ENCODE peak calls at places on chromosomes 5 and 9, in four cellular contexts. One of them, this sample, is unnamed.

GRCh38 chr5:107542831-107543231 is 127.9 kb downstream of the EFNA5 start:
- DNase-seq in HL-60: no peak
- DNase-seq in central memory CD4-positive, alpha-beta T cell: no peak
- DNase-seq in naive thymus-derived CD8-positive, alpha-beta T cell: no peak
- DNase-seq in this sample: no peak

GRCh38 chr9:82957526-82958379 is 105.2 kb downstream of the RASEF start:
- DNase-seq in HL-60: no peak
- DNase-seq in central memory CD4-positive, alpha-beta T cell: no peak
- DNase-seq in naive thymus-derived CD8-positive, alpha-beta T cell: no peak
- DNase-seq in this sample: peak

GRCh38 chr5:157959355-157959754 is 100.4 kb upstream of the CLINT1 start:
- DNase-seq in HL-60: no peak
- DNase-seq in central memory CD4-positive, alpha-beta T cell: no peak
- DNase-seq in naive thymus-derived CD8-positive, alpha-beta T cell: no peak
- DNase-seq in this sample: no peak

GRCh38 chr5:82584631-82585030 is 306.5 kb upstream of the RPS23 start:
- DNase-seq in HL-60: no peak
- DNase-seq in central memory CD4-positive, alpha-beta T cell: no peak
- DNase-seq in naive thymus-derived CD8-positive, alpha-beta T cell: no peak
- DNase-seq in this sample: no peak

GRCh38 chr9:3088166-3088702 is 244.3 kb upstream of the PUM3 start:
- DNase-seq in HL-60: no peak
- DNase-seq in central memory CD4-positive, alpha-beta T cell: no peak
- DNase-seq in naive thymus-derived CD8-positive, alpha-beta T cell: no peak
- DNase-seq in this sample: no peak

GRCh38 chr5:74877624-74878304 is 11.6 kb upstream of the FAM169A start:
- DNase-seq in HL-60: no peak
- DNase-seq in central memory CD4-positive, alpha-beta T cell: no peak
- DNase-seq in naive thymus-derived CD8-positive, alpha-beta T cell: no peak
- DNase-seq in this sample: no peak

GRCh38 chr5:170345971-170346370 is 43.2 kb downstream of the KCNMB1 start:
- DNase-seq in HL-60: no peak
- DNase-seq in central memory CD4-positive, alpha-beta T cell: no peak
- DNase-seq in naive thymus-derived CD8-positive, alpha-beta T cell: no peak
- DNase-seq in this sample: no peak

GRCh38 chr9:109968702-109969450 is 188.9 kb downstream of the PALM2AKAP2 start:
- DNase-seq in HL-60: no peak
- DNase-seq in central memory CD4-positive, alpha-beta T cell: no peak
- DNase-seq in naive thymus-derived CD8-positive, alpha-beta T cell: no peak
- DNase-seq in this sample: peak

GRCh38 chr9:20838218-20838617 is 154.2 kb downstream of the FOCAD start:
- DNase-seq in HL-60: no peak
- DNase-seq in central memory CD4-positive, alpha-beta T cell: no peak
- DNase-seq in naive thymus-derived CD8-positive, alpha-beta T cell: no peak
- DNase-seq in this sample: no peak

GRCh38 chr9:34500623-34501267 is 22.0 kb downstream of the ENHO start:
- DNase-seq in HL-60: peak
- DNase-seq in central memory CD4-positive, alpha-beta T cell: peak
- DNase-seq in naive thymus-derived CD8-positive, alpha-beta T cell: peak
- DNase-seq in this sample: peak